ENCODE peak calls at places on chromosomes 5 and 9, in four cellular contexts. L is GM23338, Z is K562, J is heart left ventricle. F is an unnamed sample.

GRCh38 chr9:136244116-136244775 is 1.4 kb downstream of the QSOX2 start:
- DNase-seq in L (no peak), Z (no peak), J (no peak), F (no peak)

GRCh38 chr5:168407222-168407621 is 79.0 kb upstream of the RARS1 start:
- DNase-seq in L (no peak), Z (no peak), J (no peak), F (no peak)

GRCh38 chr9:12737871-12738270 is 36.9 kb upstream of the LURAP1L start:
- DNase-seq in L (no peak), Z (no peak), J (no peak), F (no peak)

GRCh38 chr5:125823572-125823971 is 599.6 kb upstream of the GRAMD2B start:
- DNase-seq in L (no peak), Z (no peak), J (no peak), F (no peak)

GRCh38 chr9:543478-543877 is 298.0 kb upstream of the DMRT1 start:
- DNase-seq in L (no peak), Z (no peak), J (no peak), F (no peak)

GRCh38 chr5:174336479-174336878 is 291.0 kb downstream of the NSG2 start:
- DNase-seq in L (no peak), Z (no peak), J (no peak), F (no peak)

GRCh38 chr9:69877852-69878507 is 57.4 kb downstream of the CFAP95 start:
- DNase-seq in L (peak; percentile 77), Z (peak; percentile 10), J (no peak), F (no peak)

GRCh38 chr5:109936091-109936490 is 246.4 kb downstream of the MAN2A1 start:
- DNase-seq in L (no peak), Z (no peak), J (no peak), F (no peak)

GRCh38 chr5:66410056-66410455 is 186.1 kb upstream of the MAST4 start:
- DNase-seq in L (no peak), Z (no peak), J (peak; percentile 25), F (no peak)

GRCh38 chr5:10289353-10289752 is 18.3 kb downstream of the CMBL start:
- DNase-seq in L (no peak), Z (no peak), J (peak; percentile 29), F (no peak)

GRCh38 chr9:126070071-126070470 is 256.6 kb upstream of the MVB12B start:
- DNase-seq in L (no peak), Z (no peak), J (no peak), F (no peak)

GRCh38 chr9:137083418-137084004 is 3.3 kb upstream of the MAN1B1 start:
- DNase-seq in L (no peak), Z (peak; percentile 62), J (no peak), F (no peak)

GRCh38 chr5:62691946-62692345 is 113.3 kb downstream of the LRRC70 start:
- DNase-seq in L (no peak), Z (no peak), J (no peak), F (no peak)

GRCh38 chr5:119287547-119288073 is 68.2 kb upstream of the TNFAIP8 start:
- DNase-seq in L (no peak), Z (no peak), J (no peak), F (no peak)

GRCh38 chr5:129460951-129461815 is 1.1 kb downstream of the ADAMTS19 start:
- DNase-seq in L (peak; percentile 82), Z (peak; percentile 9), J (peak; percentile 18), F (peak; percentile 49)

GRCh38 chr5:108141676-108142075 is 240.2 kb downstream of the FBXL17 start:
- DNase-seq in L (no peak), Z (no peak), J (no peak), F (no peak)
- H3K27ac ChIP-seq in L (no peak overlapping the region), Z (no peak overlapping the region), J (no peak overlapping the region), F (no peak overlapping the region)

DNA sequence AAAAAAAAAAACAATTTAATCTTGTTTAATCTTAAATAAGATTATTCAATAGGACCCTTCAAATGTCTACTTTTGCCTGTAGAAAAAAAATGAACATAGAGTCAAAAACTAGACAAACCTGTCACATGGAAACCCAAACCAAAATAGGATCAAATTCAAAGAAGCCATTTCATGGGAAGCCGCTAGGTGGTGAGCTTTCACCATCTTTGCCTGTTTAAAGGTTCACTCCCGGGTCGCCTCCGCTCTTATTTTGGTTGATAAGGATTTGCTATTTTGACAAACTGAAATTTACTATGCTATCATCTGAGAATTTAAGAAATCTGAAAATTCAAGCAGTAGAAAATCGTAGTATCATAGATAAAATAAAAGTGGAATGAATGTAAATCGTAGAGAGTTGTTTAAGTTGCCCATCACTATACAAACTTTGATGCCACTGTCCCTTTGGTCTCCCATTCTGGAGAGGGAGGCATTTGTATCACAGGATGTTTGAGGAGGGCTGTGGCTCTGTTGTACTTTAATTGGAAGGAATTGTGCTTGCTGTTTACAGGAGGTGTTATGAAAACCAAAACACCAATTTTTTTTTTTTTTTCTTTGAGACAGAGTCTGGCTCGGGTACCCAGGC is 43.5 kb upstream of the DNAH5 start:
- DNase-seq in L (peak; percentile 81), Z (peak; percentile 66), J (no peak), F (no peak)
- H3K4me1 ChIP-seq in L (no peaks in the 10 kb centered on the region), Z (no peaks in the 10 kb centered on the region), J (peaks cover 5% of the 10 kb centered on the region), F (peaks cover 4% of the 10 kb centered on the region)

GRCh38 chr9:112034216-112034611 is 137.6 kb downstream of the UGCG start:
- DNase-seq in L (no peak), Z (no peak), J (no peak), F (no peak)

GRCh38 chr9:112035166-112035816 is 138.7 kb downstream of the UGCG start:
- DNase-seq in L (no peak), Z (no peak), J (no peak), F (no peak)

GRCh38 chr9:112032733-112033132 is 136.1 kb downstream of the UGCG start:
- DNase-seq in L (no peak), Z (no peak), J (no peak), F (no peak)

GRCh38 chr9:112032009-112032408 is 135.4 kb downstream of the UGCG start:
- DNase-seq in L (no peak), Z (no peak), J (no peak), F (no peak)

DNA sequence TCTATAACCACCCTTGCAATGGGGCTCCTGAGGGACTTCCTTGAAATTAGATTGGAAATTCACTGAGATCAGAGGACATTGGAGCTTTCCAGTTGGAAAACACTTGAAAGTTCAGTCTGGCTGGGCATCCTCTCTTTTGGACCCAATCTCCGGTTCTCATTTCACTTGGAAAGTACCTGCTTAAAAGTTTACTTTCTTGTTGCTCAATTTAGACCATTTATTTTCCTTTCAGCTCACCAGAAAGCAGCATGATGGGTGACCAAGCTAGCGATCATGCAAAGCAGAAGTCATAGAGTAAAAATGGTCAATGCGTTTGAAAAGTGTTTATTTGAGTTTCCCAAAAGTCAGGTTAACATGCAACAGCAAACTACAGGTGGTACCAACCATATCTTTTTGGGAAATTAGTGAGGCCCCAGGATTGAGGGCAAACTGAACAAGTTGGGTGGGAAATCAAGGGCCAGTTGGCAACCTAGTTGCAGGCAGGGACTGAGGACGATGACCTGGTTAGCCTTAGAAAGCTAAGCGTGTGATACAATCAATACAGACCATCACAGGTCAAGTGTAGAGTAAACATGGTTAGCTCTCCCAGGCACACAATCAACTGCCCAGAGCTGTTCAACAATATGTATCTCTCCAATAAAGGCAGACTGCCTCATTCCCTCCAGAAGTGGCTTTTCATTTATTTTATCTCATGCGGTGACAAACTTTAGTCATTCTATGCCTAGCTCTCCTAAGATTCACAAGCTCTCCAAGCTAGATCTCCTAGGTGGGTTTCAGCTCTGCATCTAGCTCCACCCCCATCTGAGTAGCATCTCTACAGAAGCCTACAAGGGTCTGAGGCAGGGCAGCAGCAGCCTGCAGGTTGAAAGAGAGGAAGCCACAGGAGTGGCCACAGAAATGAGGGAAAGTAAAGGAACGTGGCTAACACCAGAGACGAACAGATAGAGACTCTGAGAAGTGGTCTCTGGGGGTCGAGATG is 136.9 kb downstream of the UGCG start:
- DNase-seq in L (no peak), Z (no peak), J (no peak), F (no peak)
- H3K27ac ChIP-seq in L (no peak overlapping the region), Z (no peak overlapping the region), J (no peak overlapping the region), F (no peak overlapping the region)

GRCh38 chr5:166625210-166625865 is 1666.1 kb upstream of the WWC1 start:
- DNase-seq in L (peak; percentile 46), Z (no peak), J (no peak), F (no peak)
- H3K4me1 ChIP-seq in L (peaks cover 16% of the 10 kb centered on the region), Z (no peaks in the 10 kb centered on the region), J (no peaks in the 10 kb centered on the region), F (no peaks in the 10 kb centered on the region)

GRCh38 chr5:38719916-38720315 is 125.9 kb upstream of the OSMR start:
- DNase-seq in L (no peak), Z (no peak), J (no peak), F (no peak)

GRCh38 chr5:38716516-38716915 is 129.3 kb upstream of the OSMR start:
- DNase-seq in L (no peak), Z (no peak), J (no peak), F (no peak)

GRCh38 chr5:38718874-38719391 is 126.9 kb upstream of the OSMR start:
- DNase-seq in L (no peak), Z (no peak), J (no peak), F (no peak)

GRCh38 chr5:38720691-38721361 is 125.0 kb upstream of the OSMR start:
- DNase-seq in L (no peak), Z (no peak), J (no peak), F (no peak)

DNA sequence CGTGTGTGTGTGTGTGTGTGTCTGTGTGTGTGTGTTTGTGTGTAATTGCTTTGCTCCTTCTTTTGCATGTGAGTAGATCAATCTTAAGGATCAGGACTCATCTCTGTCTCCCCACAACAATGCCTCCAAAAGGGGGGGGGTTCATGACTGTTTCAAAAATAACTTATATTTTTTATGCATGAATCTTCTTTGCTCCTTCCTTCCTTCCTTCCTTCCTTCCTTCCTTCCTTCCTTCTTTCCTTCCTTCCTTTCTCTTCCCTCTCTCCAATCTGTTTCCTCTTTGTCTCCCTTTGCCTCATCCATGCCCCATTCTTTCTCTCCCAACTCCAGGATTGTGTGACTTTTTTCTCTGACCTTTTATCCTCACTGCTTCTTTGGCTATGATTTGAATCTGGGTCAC is 126.4 kb upstream of the OSMR start:
- DNase-seq in L (no peak), Z (no peak), J (no peak), F (no peak)
- H3K27ac ChIP-seq in L (no peak overlapping the region), Z (no peak overlapping the region), J (no peak overlapping the region), F (no peak overlapping the region)

DNA sequence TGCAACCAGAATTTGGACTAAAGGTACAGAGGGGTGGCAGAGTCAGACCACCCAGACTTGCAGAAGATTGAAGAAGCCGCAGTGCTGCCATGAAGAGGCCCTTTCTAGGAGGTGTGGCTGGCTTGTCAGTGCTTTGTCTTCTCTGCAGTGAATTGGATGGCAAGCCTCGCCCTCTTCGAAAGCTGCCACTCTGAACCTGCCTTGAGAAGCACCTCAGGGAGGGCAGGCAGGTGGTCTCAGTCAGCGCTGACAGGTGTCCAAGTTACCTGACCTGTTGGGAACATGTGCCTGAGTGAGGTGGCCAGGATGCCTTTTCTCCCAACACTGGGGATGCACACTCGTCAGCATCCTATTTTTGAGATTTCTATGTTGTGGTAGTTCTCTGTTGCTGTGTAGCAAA is 6.2 kb downstream of the TENT4A start:
- DNase-seq in L (no peak), Z (no peak), J (no peak), F (no peak)
- H3K4me1 ChIP-seq in L (peaks cover 51% of the 10 kb centered on the region), Z (peaks cover 36% of the 10 kb centered on the region), J (peaks cover 97% of the 10 kb centered on the region), F (peaks cover 90% of the 10 kb centered on the region)

DNA sequence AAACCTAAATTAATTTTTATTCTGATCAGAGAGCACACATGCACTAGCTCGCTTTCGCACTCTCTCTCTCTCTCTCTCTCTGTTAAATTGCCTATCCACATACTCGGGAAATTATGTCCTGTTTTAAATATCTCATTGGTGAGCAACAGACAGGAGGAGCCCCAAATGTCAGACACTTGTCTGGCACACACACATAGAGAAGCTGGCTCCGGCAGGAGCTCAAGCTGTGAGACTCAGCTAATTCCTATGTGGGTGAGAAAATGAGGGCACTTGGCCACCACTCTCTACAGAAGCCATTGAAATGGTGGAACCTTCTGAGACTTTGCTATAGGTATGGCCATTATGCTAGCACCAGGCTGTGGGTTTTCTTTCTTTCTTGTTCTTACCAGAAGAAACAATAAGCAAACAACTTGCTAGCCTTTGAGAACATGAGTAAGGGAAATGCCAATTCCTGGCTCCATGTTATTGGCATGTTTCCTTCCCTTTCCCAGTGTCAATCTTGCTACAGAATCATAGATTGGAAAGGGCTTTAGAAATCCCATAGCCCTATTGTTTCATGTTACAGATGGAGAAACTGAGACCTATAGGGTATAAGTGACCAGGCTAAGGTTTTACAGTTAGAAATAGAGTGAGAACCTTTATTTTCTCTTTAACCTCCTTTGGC is 9.0 kb downstream of the RFX3 start:
- DNase-seq in L (no peak), Z (no peak), J (no peak), F (no peak)
- H3K27ac ChIP-seq in L (no peak overlapping the region), Z (no peak overlapping the region), J (no peak overlapping the region), F (no peak overlapping the region)

F was measured in lower lobe of right lung.